ENCODE peak calls at places on chromosomes 5 and 9, in four cellular contexts. E is transverse colon, U is heart right ventricle, A is uterus. J is an unnamed sample. For H3K4me1, the result is how much of the 10 kb centered on the place peaks cover.

GRCh38 chr5:126970517-126971017 is 59.8 kb downstream of the MARCHF3 start:
- DNase-seq in U (no peak), E (no peak), A (no peak), J (no peak)

GRCh38 chr5:6220346-6221088 is 157.8 kb downstream of the MED10 start:
- DNase-seq in E (no peak), A (no peak), U (no peak), J (no peak)

GRCh38 chr5:659496-660263 is 33.5 kb downstream of the TPPP start:
- DNase-seq in E (no peak), A (no peak), U (no peak), J (no peak)

GRCh38 chr9:132740526-132741309 is 70.5 kb downstream of the GTF3C4 start:
- DNase-seq in A (no peak), E (no peak), U (no peak), J (no peak)

GRCh38 chr9:121859646-121860045 is 208.2 kb downstream of the DAB2IP start:
- DNase-seq in A (no peak), U (no peak), E (no peak), J (no peak)

GRCh38 chr9:126236273-126236672 is 90.4 kb upstream of the MVB12B start:
- DNase-seq in A (no peak), U (no peak), E (no peak), J (no peak)

GRCh38 chr5:149633671-149634350 is 52.5 kb downstream of the ARHGEF37 start:
- DNase-seq in A (no peak), E (no peak), U (no peak), J (no peak)

GRCh38 chr5:140262839-140263238 is 40.1 kb downstream of the PFDN1 start:
- DNase-seq in E (no peak), U (no peak), A (no peak), J (no peak)

GRCh38 chr9:5899292-5899691 is 8.6 kb downstream of the MLANA start:
- DNase-seq in U (no peak), A (no peak), E (no peak), J (no peak)

GRCh38 chr9:89555426-89556375 is 49.1 kb upstream of the GADD45G start:
- DNase-seq in U (no peak), E (no peak), A (no peak), J (peak)

GRCh38 chr9:99822596-99823391 is 1.1 kb downstream of the NR4A3 start:
- DNase-seq in E (peak), A (peak), U (peak), J (peak)

GRCh38 chr5:160787247-160787646 is 64.8 kb downstream of the ATP10B start:
- DNase-seq in A (no peak), U (no peak), E (peak), J (peak)

GRCh38 chr5:95669540-95669939 is 13.3 kb downstream of the SPATA9 start:
- DNase-seq in E (peak), U (peak), A (peak), J (no peak)

GRCh38 chr9:108057421-108058136 is 568.0 kb upstream of the KLF4 start:
- DNase-seq in A (peak), E (peak), U (no peak), J (peak)

GRCh38 chr9:83197611-83198010 is 134.7 kb upstream of the RASEF start:
- DNase-seq in A (no peak), E (no peak), U (no peak), J (no peak)

GRCh38 chr9:88950341-88951141 is 40.7 kb upstream of the S1PR3 start:
- DNase-seq in A (no peak), U (no peak), E (no peak), J (no peak)

GRCh38 chr9:33130501-33130900 is 36.6 kb downstream of the B4GALT1 start:
- DNase-seq in U (no peak), A (no peak), E (no peak), J (peak)

GRCh38 chr5:126594077-126594476 is 942 bp downstream of the ALDH7A1 start:
- DNase-seq in E (no peak), U (no peak), A (no peak), J (peak)

GRCh38 chr5:2375291-2375690 is 376.2 kb downstream of the IRX2 start:
- DNase-seq in U (no peak), A (no peak), E (no peak), J (no peak)

GRCh38 chr5:79746645-79747044 is 57.0 kb downstream of the CMYA5 start:
- DNase-seq in A (no peak), E (no peak), U (no peak), J (no peak)

GRCh38 chr5:15320896-15321295 is 179.1 kb upstream of the FBXL7 start:
- DNase-seq in U (no peak), A (no peak), E (no peak), J (no peak)

GRCh38 chr9:114060711-114061110 is 17.4 kb downstream of the AMBP start:
- DNase-seq in U (no peak), E (no peak), A (no peak), J (no peak)

GRCh38 chr9:135887585-135888050 is 19.7 kb downstream of the CAMSAP1 start:
- DNase-seq in A (no peak), E (no peak), U (peak), J (no peak)

GRCh38 chr5:158845941-158846340 is 253.8 kb downstream of the EBF1 start:
- DNase-seq in E (no peak), A (no peak), U (no peak), J (no peak)

GRCh38 chr5:68287976-68288755 is 72.6 kb downstream of the PIK3R1 start:
- DNase-seq in E (peak), U (peak), A (peak), J (peak)

GRCh38 chr5:10726913-10727517 is 34.0 kb downstream of the DAP start:
- DNase-seq in A (no peak), E (no peak), U (no peak), J (no peak)

GRCh38 chr5:40166757-40167156 is 513.0 kb upstream of the PTGER4 start:
- DNase-seq in U (no peak), E (no peak), A (no peak), J (no peak)

GRCh38 chr5:83036991-83037390 is 40.2 kb downstream of the TMEM167A start:
- DNase-seq in E (no peak), U (no peak), A (no peak), J (no peak)

GRCh38 chr5:135718151-135718550 is 116.3 kb upstream of the SLC25A48 start:
- DNase-seq in A (no peak), E (no peak), U (no peak), J (no peak)
- H3K4me1 ChIP-seq in A (under half), E (under half), U (under half), J (under half)

DNA sequence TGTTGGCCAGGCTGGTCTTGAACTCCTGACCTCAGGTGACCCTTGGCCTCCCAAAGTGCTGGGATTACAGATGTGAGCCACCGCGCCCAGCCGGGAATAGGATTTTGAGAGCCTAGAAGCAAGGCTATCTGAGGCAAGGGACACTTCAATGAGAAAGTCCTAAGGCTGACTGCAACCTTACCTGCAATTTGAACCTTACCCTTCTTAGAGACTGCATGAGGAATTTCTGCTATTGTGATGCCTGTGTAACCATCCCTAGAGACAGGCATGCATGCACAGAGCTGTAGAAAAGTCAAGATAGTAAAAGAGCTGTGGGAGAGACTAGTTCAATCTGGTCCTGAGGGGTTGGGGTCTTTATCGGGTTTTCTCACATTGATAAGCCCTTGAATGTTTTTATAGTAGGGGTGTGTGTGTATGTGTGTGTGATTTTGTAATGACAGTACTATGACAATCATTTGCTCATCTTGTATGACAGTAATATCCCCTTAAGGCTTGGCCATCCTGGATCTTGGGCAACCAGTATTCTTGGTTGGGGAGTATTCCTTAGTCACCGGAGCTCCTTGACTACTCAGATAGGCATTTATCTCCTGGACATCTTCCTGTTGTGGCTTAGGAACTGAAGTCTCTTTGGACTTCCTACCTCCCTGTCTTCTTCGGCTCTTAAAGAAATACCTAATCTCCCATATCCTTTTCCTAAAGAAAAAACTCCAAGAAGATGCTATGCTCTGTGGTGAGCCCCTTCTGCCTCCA is 11.2 kb downstream of the DNAJB5 start:
- DNase-seq in E (no peak), U (no peak), A (no peak), J (no peak)
- H3K4me1 ChIP-seq in E (under half), U (under half), A (under half), J (under half)

GRCh38 chr5:122093415-122093814 is 15.4 kb upstream of the LOX start:
- DNase-seq in A (no peak), U (no peak), E (no peak), J (no peak)
- H3K4me1 ChIP-seq in A (under half), U (under half), E (under half), J (under half)

DNA sequence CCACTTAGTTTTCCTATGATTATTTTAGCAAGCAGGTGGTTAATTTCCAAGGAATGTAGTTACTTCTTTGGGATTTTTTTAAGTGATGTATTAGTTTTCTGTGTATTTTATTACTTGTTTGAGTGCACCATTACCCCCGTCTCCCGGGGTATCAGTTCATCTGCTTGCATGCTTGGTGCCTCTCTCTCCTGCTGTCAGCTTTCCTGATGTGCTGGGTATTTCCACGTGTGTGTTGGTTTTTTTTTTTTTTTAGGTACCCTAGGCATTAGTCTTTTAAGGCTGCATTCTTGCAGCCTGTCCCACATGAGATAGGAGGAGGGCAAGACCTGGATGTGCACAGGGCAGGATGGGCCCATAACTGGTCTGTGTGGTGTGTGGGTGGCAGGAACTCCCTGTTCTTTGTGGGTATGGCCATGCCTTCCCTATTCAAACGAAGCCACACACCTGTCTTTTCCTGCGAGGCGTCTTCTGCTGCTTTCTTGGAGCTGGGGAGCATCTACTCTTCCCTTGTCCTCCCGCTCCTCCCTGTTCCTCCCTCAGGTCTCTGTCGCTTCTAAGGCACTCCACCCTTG is 6.7 kb downstream of the SYK start:
- DNase-seq in E (no peak), A (no peak), U (no peak), J (no peak)
- H3K4me1 ChIP-seq in E (under half), A (under half), U (under half), J (under half)

DNA sequence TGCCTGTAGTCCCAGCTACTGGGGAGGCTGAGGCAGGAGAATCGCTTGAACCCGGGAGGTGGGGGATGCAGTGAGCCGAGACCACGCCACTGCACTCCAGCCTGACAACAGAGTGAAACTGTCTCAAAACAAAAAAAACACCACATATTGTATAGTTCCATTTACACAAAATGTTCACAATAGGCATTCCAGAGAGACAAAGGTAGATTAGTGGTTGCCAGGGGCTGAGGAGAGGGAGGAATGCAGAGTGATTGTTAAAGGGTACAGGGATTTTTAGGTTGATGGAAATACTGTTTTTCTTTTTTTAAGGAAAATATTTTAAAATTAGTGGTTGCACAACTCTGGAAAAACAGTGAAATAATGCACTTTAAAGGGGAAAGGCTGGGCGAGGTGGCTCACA is 19.6 kb downstream of the ETF1 start:
- DNase-seq in U (no peak), E (no peak), A (no peak), J (no peak)
- H3K4me1 ChIP-seq in U (under half), E (under half), A (under half), J (under half)

J was measured in small intestine.